ENCODE peak calls at places on chromosomes 12 and 14, in four cellular contexts. One of them, this sample, is unnamed.

GRCh38 chr12:109734219-109735000 is 20.8 kb downstream of the FAM222A start:
- DNase-seq in ovary: peak; percentile 49
- DNase-seq in fibroblast of villous mesenchyme: no peak
- DNase-seq in GM23248: no peak
- DNase-seq in this sample: no peak

GRCh38 chr12:27107976-27108375 is 25.6 kb upstream of the C12orf71 start:
- DNase-seq in GM23248: no peak
- DNase-seq in fibroblast of villous mesenchyme: no peak
- DNase-seq in ovary: no peak
- DNase-seq in this sample: no peak

GRCh38 chr12:110073049-110073831 is 24.9 kb upstream of the C12orf76 start:
- DNase-seq in GM23248: peak; percentile 55
- DNase-seq in ovary: no peak
- DNase-seq in fibroblast of villous mesenchyme: no peak
- DNase-seq in this sample: peak; percentile 14

GRCh38 chr12:66398931-66399625 is 96.8 kb downstream of the HELB start:
- DNase-seq in GM23248: peak; percentile 26
- DNase-seq in fibroblast of villous mesenchyme: peak; percentile 36
- DNase-seq in ovary: no peak
- DNase-seq in this sample: no peak

GRCh38 chr14:22798528-22798927 is 16.7 kb downstream of the SLC7A7 start:
- DNase-seq in GM23248: no peak
- DNase-seq in ovary: no peak
- DNase-seq in fibroblast of villous mesenchyme: no peak
- DNase-seq in this sample: no peak

GRCh38 chr12:24864796-24865125 is 84.1 kb downstream of the BCAT1 start:
- DNase-seq in GM23248: peak; percentile 19
- DNase-seq in ovary: no peak
- DNase-seq in fibroblast of villous mesenchyme: peak; percentile 44
- DNase-seq in this sample: no peak

GRCh38 chr12:108722992-108723766 is 8.1 kb downstream of the CORO1C start:
- DNase-seq in fibroblast of villous mesenchyme: peak; percentile 82
- DNase-seq in GM23248: peak; percentile 92
- DNase-seq in ovary: no peak
- DNase-seq in this sample: peak; percentile 98

GRCh38 chr12:128727461-128727860 is 96.3 kb downstream of the SLC15A4 start:
- DNase-seq in GM23248: no peak
- DNase-seq in fibroblast of villous mesenchyme: no peak
- DNase-seq in ovary: no peak
- DNase-seq in this sample: no peak

GRCh38 chr12:129771238-129771637 is 132.6 kb downstream of the TMEM132D start:
- DNase-seq in GM23248: no peak
- DNase-seq in fibroblast of villous mesenchyme: no peak
- DNase-seq in ovary: no peak
- DNase-seq in this sample: no peak

GRCh38 chr12:84973026-84973425 is 60.4 kb upstream of the SLC6A15 start:
- DNase-seq in ovary: no peak
- DNase-seq in fibroblast of villous mesenchyme: no peak
- DNase-seq in GM23248: no peak
- DNase-seq in this sample: no peak

GRCh38 chr14:22614240-22614799 is 16.2 kb downstream of the ABHD4 start:
- DNase-seq in GM23248: peak; percentile 95
- DNase-seq in fibroblast of villous mesenchyme: peak; percentile 98
- DNase-seq in ovary: no peak
- DNase-seq in this sample: peak; percentile 99

GRCh38 chr14:64536488-64537245 is 3.9 kb upstream of the HSPA2 start:
- DNase-seq in GM23248: peak; percentile 65
- DNase-seq in ovary: no peak
- DNase-seq in fibroblast of villous mesenchyme: peak; percentile 72
- DNase-seq in this sample: peak; percentile 95

GRCh38 chr12:74415633-74416032 is 122.0 kb upstream of the ATXN7L3B start:
- DNase-seq in GM23248: peak; percentile 46
- DNase-seq in fibroblast of villous mesenchyme: peak; percentile 12
- DNase-seq in ovary: no peak
- DNase-seq in this sample: peak; percentile 2

GRCh38 chr12:65715976-65716375 is 108.3 kb upstream of the HMGA2 start:
- DNase-seq in GM23248: no peak
- DNase-seq in ovary: no peak
- DNase-seq in fibroblast of villous mesenchyme: no peak
- DNase-seq in this sample: no peak

GRCh38 chr14:32258574-32258973 is 55.5 kb upstream of the RNU6-8 start:
- DNase-seq in ovary: no peak
- DNase-seq in fibroblast of villous mesenchyme: peak; percentile 23
- DNase-seq in GM23248: peak; percentile 29
- DNase-seq in this sample: peak; percentile 16

GRCh38 chr14:92935446-92935845 is 12.5 kb downstream of the CHGA start:
- DNase-seq in fibroblast of villous mesenchyme: no peak
- DNase-seq in ovary: no peak
- DNase-seq in GM23248: no peak
- DNase-seq in this sample: no peak

GRCh38 chr12:6688543-6688999 is 604 bp downstream of the ZNF384 start:
- DNase-seq in GM23248: peak; percentile 37
- DNase-seq in fibroblast of villous mesenchyme: no peak
- DNase-seq in ovary: peak; percentile 54
- DNase-seq in this sample: peak; percentile 22

GRCh38 chr14:30573203-30573814 is 14.4 kb downstream of the G2E3 start:
- DNase-seq in GM23248: peak; percentile 37
- DNase-seq in ovary: no peak
- DNase-seq in fibroblast of villous mesenchyme: peak; percentile 77
- DNase-seq in this sample: peak; percentile 68

GRCh38 chr14:105860615-105861580 is 334.5 kb downstream of the TMEM121 start:
- DNase-seq in fibroblast of villous mesenchyme: no peak
- DNase-seq in GM23248: no peak
- DNase-seq in ovary: peak; percentile 3
- DNase-seq in this sample: no peak

GRCh38 chr14:63896278-63896720 is 43.5 kb downstream of the SYNE2 start:
- DNase-seq in fibroblast of villous mesenchyme: peak; percentile 92
- DNase-seq in GM23248: peak; percentile 72
- DNase-seq in ovary: peak; percentile 58
- DNase-seq in this sample: peak; percentile 84

GRCh38 chr14:37122288-37122687 is 50.1 kb downstream of the SLC25A21 start:
- DNase-seq in ovary: no peak
- DNase-seq in fibroblast of villous mesenchyme: peak; percentile 36
- DNase-seq in GM23248: peak; percentile 62
- DNase-seq in this sample: peak; percentile 58

GRCh38 chr12:31339831-31340622 is 14.1 kb upstream of the SINHCAF start:
- DNase-seq in fibroblast of villous mesenchyme: no peak
- DNase-seq in ovary: no peak
- DNase-seq in GM23248: no peak
- DNase-seq in this sample: no peak

GRCh38 chr12:88111074-88111652 is 30.7 kb downstream of the CEP290 start:
- DNase-seq in fibroblast of villous mesenchyme: peak; percentile 60
- DNase-seq in ovary: no peak
- DNase-seq in GM23248: peak; percentile 72
- DNase-seq in this sample: peak; percentile 69

GRCh38 chr12:104536841-104537240 is 80.1 kb downstream of the CHST11 start:
- DNase-seq in ovary: no peak
- DNase-seq in fibroblast of villous mesenchyme: no peak
- DNase-seq in GM23248: peak; percentile 17
- DNase-seq in this sample: peak; percentile 61

GRCh38 chr12:104533134-104533533 is 76.4 kb downstream of the CHST11 start:
- DNase-seq in GM23248: no peak
- DNase-seq in fibroblast of villous mesenchyme: no peak
- DNase-seq in ovary: no peak
- DNase-seq in this sample: no peak

GRCh38 chr12:104534162-104534856 is 77.6 kb downstream of the CHST11 start:
- DNase-seq in GM23248: no peak
- DNase-seq in ovary: peak; percentile 31
- DNase-seq in fibroblast of villous mesenchyme: no peak
- DNase-seq in this sample: no peak

GRCh38 chr12:104535383-104535782 is 78.6 kb downstream of the CHST11 start:
- DNase-seq in fibroblast of villous mesenchyme: no peak
- DNase-seq in GM23248: peak; percentile 56
- DNase-seq in ovary: no peak
- DNase-seq in this sample: peak; percentile 94

GRCh38 chr12:104534857-104535248 is 78.1 kb downstream of the CHST11 start:
- DNase-seq in ovary: no peak
- DNase-seq in GM23248: peak; percentile 11
- DNase-seq in fibroblast of villous mesenchyme: no peak
- DNase-seq in this sample: no peak
- H3K4me3 ChIP-seq in ovary: no peak overlapping the region
- H3K4me3 ChIP-seq in GM23248: no peak overlapping the region
- H3K4me3 ChIP-seq in fibroblast of villous mesenchyme: no peak overlapping the region
- H3K4me3 ChIP-seq in this sample: no peak overlapping the region

GRCh38 chr12:48977290-48978281 is 536 bp upstream of the WNT1 start:
- DNase-seq in GM23248: peak; percentile 82
- DNase-seq in ovary: no peak
- DNase-seq in fibroblast of villous mesenchyme: no peak
- DNase-seq in this sample: no peak
- H3K4me3 ChIP-seq in GM23248: no peak overlapping the region
- H3K4me3 ChIP-seq in ovary: no peak overlapping the region
- H3K4me3 ChIP-seq in fibroblast of villous mesenchyme: no peak overlapping the region
- H3K4me3 ChIP-seq in this sample: no peak overlapping the region

DNA sequence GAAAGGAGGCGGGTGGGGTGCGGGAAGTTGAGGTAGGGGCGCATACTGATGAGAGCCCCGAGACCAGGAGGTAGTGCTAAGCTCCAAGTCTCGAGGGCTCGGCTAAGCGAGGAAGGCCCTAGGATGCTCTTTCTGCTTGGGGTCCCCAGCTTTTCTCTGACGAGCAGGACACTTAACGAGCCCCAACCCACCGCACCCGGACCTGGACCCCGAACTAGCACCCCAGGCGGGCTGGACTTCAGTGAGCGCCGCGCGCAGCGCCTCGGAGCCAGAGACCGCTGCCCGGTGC is 4.7 kb upstream of the C1QL4 start:
- DNase-seq in ovary: no peak
- DNase-seq in fibroblast of villous mesenchyme: no peak
- DNase-seq in GM23248: no peak
- DNase-seq in this sample: no peak
- H3K4me3 ChIP-seq in ovary: no peak overlapping the region
- H3K4me3 ChIP-seq in fibroblast of villous mesenchyme: peak overlapping the region; percentile 56
- H3K4me3 ChIP-seq in GM23248: no peak overlapping the region
- H3K4me3 ChIP-seq in this sample: no peak overlapping the region

GRCh38 chr12:122602456-122602855 is 75.4 kb downstream of the KNTC1 start:
- DNase-seq in fibroblast of villous mesenchyme: no peak
- DNase-seq in ovary: no peak
- DNase-seq in GM23248: no peak
- DNase-seq in this sample: no peak
- H3K4me3 ChIP-seq in fibroblast of villous mesenchyme: no peak overlapping the region
- H3K4me3 ChIP-seq in ovary: no peak overlapping the region
- H3K4me3 ChIP-seq in GM23248: no peak overlapping the region
- H3K4me3 ChIP-seq in this sample: no peak overlapping the region

DNA sequence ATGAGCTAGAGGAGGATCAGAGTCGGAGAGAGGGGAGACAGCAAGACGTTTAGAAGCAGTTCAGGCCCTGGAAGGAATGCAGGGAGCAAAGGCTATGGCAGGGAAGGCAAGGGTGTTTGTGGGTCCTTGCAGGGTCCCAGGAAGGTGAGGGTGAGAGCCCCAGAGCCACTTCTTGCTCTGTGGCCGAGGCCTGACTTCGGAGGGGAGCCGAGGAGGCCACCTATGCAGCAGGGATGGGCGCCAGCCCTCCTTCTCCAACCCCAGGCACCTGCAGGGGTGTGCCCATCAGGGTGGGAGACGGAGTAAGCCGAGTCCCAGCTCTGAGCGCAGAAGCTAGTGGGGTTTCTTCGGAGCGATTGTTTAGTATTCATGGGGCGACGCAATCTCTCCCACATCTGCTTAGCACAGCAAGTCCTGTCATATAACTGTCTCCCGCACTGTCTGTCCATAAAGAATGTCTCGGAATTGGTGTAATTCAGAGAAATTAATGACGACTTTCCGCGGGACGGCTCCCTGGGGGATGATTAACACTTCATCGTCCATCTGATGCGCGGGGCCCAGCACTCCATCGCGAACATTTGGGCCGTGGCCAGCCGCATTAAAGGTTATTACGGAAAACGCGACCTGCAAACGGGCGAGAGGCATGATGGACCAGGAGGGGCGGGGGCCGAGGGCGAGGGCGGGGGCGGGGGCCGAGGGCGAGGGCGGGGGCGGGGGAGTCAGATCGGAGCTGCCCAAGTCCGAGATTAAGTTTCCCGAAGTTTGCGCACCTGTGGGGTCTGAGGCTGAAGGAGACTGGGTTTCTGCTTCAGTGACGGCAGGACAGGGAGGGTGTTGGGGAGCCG is 12.3 kb upstream of the CALCOCO1 start:
- DNase-seq in fibroblast of villous mesenchyme: peak; percentile 34
- DNase-seq in ovary: no peak
- DNase-seq in GM23248: peak; percentile 39
- DNase-seq in this sample: peak; percentile 22
- H3K4me3 ChIP-seq in fibroblast of villous mesenchyme: no peak overlapping the region
- H3K4me3 ChIP-seq in ovary: no peak overlapping the region
- H3K4me3 ChIP-seq in GM23248: peak overlapping the region; percentile 32
- H3K4me3 ChIP-seq in this sample: peak overlapping the region; percentile 15

This sample was measured in AG10803.